ENCODE peak calls at places on chromosome 7, in ten cellular contexts. D, S, K, X, V, I, H, B, U and P are unnamed samples.

GRCh38 chr7:74502216-74502891 is 48.6 kb downstream of the GTF2IRD1 start:
- DNase-seq in B (no peak), D (no peak), X (no peak), I (no peak), H (no peak), K (no peak), S (peak), U (no peak), V (peak), P (no peak)

GRCh38 chr7:37942934-37943610 is 22.6 kb downstream of the EPDR1 start:
- DNase-seq in V (peak), D (no peak), I (no peak), U (peak), K (peak), H (no peak), B (no peak), S (no peak), X (peak), P (no peak)

GRCh38 chr7:31778296-31778695 is 91.3 kb downstream of the PPP1R17 start:
- DNase-seq in U (no peak), K (no peak), H (no peak), S (no peak), V (no peak), D (no peak), X (no peak), I (no peak), B (no peak), P (no peak)

GRCh38 chr7:2853147-2853546 is 9.0 kb upstream of the GNA12 start:
- DNase-seq in B (no peak), D (no peak), K (peak), V (no peak), X (peak), I (no peak), S (peak), U (peak), H (no peak), P (no peak)

GRCh38 chr7:157043745-157044144 is 33.3 kb upstream of the MNX1 start:
- DNase-seq in H (no peak), K (peak), D (no peak), I (no peak), S (peak), X (peak), V (no peak), U (peak), B (no peak), P (no peak)

GRCh38 chr7:124276005-124276606 is 243.2 kb upstream of the TMEM229A start:
- DNase-seq in B (peak), X (peak), V (no peak), H (no peak), K (peak), U (peak), I (no peak), S (no peak), D (no peak), P (no peak)

GRCh38 chr7:78141533-78142281 is 343.1 kb downstream of the PHTF2 start:
- DNase-seq in X (peak), D (peak), I (no peak), B (no peak), K (peak), H (no peak), S (peak), U (peak), V (peak), P (no peak)

GRCh38 chr7:109611656-109612055 is 1042.0 kb downstream of the DNAJB9 start:
- DNase-seq in B (no peak), V (no peak), K (no peak), S (no peak), D (no peak), H (no peak), X (no peak), U (no peak), I (no peak), P (no peak)

GRCh38 chr7:130369110-130369711 is 11.1 kb upstream of the CPA1 start:
- DNase-seq in I (no peak), X (peak), K (peak), V (no peak), U (peak), S (peak), D (peak), B (no peak), H (no peak), P (no peak)

GRCh38 chr7:146106319-146106718 is 10.3 kb upstream of the CNTNAP2 start:
- DNase-seq in D (no peak), X (no peak), K (no peak), H (no peak), I (no peak), S (no peak), V (no peak), U (no peak), B (no peak), P (no peak)

GRCh38 chr7:94245500-94245899 is 149.2 kb upstream of the COL1A2 start:
- DNase-seq in I (no peak), S (no peak), U (no peak), B (no peak), H (no peak), K (no peak), V (no peak), X (no peak), D (no peak), P (no peak)

GRCh38 chr7:136666110-136666509 is 202.3 kb upstream of the CHRM2 start:
- DNase-seq in K (no peak), H (no peak), X (no peak), S (no peak), D (no peak), V (no peak), I (no peak), B (no peak), U (no peak), P (no peak)

GRCh38 chr7:111752022-111752582 is 189.8 kb upstream of the IMMP2L start:
- DNase-seq in H (peak), U (peak), B (peak), K (peak), I (no peak), S (peak), V (no peak), D (peak), X (peak), P (peak)

GRCh38 chr7:69489533-69489932 is 108.7 kb upstream of the AUTS2 start:
- DNase-seq in U (no peak), H (no peak), S (no peak), K (no peak), D (no peak), V (no peak), I (no peak), B (no peak), X (no peak), P (no peak)

GRCh38 chr7:119341822-119342221 is 931.2 kb upstream of the KCND2 start:
- DNase-seq in D (no peak), B (no peak), H (no peak), U (no peak), X (no peak), V (no peak), K (no peak), I (no peak), S (no peak), P (no peak)

GRCh38 chr7:8442814-8443304 is 9.4 kb downstream of the NXPH1 start:
- DNase-seq in B (no peak), I (peak), V (no peak), U (peak), K (peak), X (peak), S (peak), D (no peak), H (peak), P (no peak)

GRCh38 chr7:149454750-149455149 is 6.1 kb downstream of the ZNF777 start:
- DNase-seq in U (no peak), B (no peak), X (no peak), K (no peak), D (no peak), I (no peak), H (no peak), V (no peak), S (no peak), P (no peak)

GRCh38 chr7:116630932-116631449 is 41.0 kb upstream of the MET start:
- DNase-seq in D (peak), S (peak), K (peak), X (peak), H (no peak), B (peak), V (peak), I (peak), U (peak), P (peak)

GRCh38 chr7:46996972-46997371 is 584.9 kb downstream of the TNS3 start:
- DNase-seq in B (no peak), X (no peak), U (no peak), I (no peak), K (no peak), H (no peak), D (no peak), S (no peak), V (no peak), P (no peak)

GRCh38 chr7:75758491-75758890 is 13.5 kb downstream of the CCL26 start:
- DNase-seq in X (peak), B (no peak), S (no peak), U (peak), D (no peak), I (no peak), H (no peak), V (no peak), K (no peak), P (no peak)

GRCh38 chr7:31887006-31887405 is 183.2 kb downstream of the PDE1C start:
- DNase-seq in I (no peak), D (no peak), B (no peak), U (no peak), V (peak), K (no peak), S (no peak), H (no peak), X (no peak), P (no peak)

GRCh38 chr7:23593706-23594105 is 3.5 kb upstream of the CCDC126 start:
- DNase-seq in X (no peak), K (no peak), U (no peak), I (peak), D (no peak), S (no peak), H (no peak), V (no peak), B (no peak), P (no peak)

GRCh38 chr7:17367502-17367901 is 69.0 kb downstream of the AHR start:
- DNase-seq in S (peak), D (no peak), I (no peak), U (peak), K (no peak), X (no peak), V (no peak), H (no peak), B (no peak), P (no peak)

GRCh38 chr7:130142654-130143333 is 62.4 kb downstream of the TMEM209 start:
- DNase-seq in I (no peak), B (no peak), S (no peak), D (no peak), X (no peak), V (no peak), U (no peak), K (no peak), H (no peak), P (no peak)

GRCh38 chr7:159237022-159237421 is 92.4 kb upstream of the VIPR2 start:
- DNase-seq in U (no peak), S (no peak), B (no peak), D (no peak), K (no peak), X (no peak), I (no peak), H (no peak), V (no peak), P (no peak)

GRCh38 chr7:31811650-31812461 is 124.8 kb downstream of the PPP1R17 start:
- DNase-seq in B (peak), X (peak), I (peak), H (no peak), K (peak), S (peak), U (peak), V (no peak), D (no peak), P (peak)

GRCh38 chr7:148626828-148627227 is 36.3 kb downstream of the C7orf33 start:
- DNase-seq in K (no peak), I (no peak), V (no peak), S (no peak), X (no peak), D (no peak), H (no peak), B (no peak), U (no peak), P (no peak)

GRCh38 chr7:28988818-28989595 is 30.9 kb upstream of the TRIL start:
- DNase-seq in I (no peak), D (peak), H (no peak), S (peak), K (peak), V (peak), X (peak), B (peak), U (peak), P (no peak)

GRCh38 chr7:111953611-111954010 is 252.6 kb downstream of the DOCK4 start:
- DNase-seq in V (no peak), I (no peak), S (no peak), K (peak), B (peak), X (peak), D (peak), U (peak), H (no peak), P (no peak)

GRCh38 chr7:25103766-25104165 is 21.3 kb downstream of the CYCS start:
- DNase-seq in X (no peak), B (no peak), K (no peak), V (no peak), U (no peak), H (no peak), D (no peak), I (no peak), S (no peak), P (no peak)

GRCh38 chr7:50342616-50343114 is 38.1 kb downstream of the IKZF1 start:
- DNase-seq in S (no peak), X (no peak), I (no peak), B (no peak), V (no peak), U (no peak), D (no peak), K (peak), H (no peak), P (no peak)

GRCh38 chr7:1064581-1064980 is 20.2 kb downstream of the GPR146 start:
- DNase-seq in X (no peak), V (no peak), U (no peak), K (no peak), B (no peak), S (no peak), H (no peak), D (no peak), I (no peak), P (no peak)

GRCh38 chr7:57403601-57404342 is 46.2 kb upstream of the ZNF716 start:
- DNase-seq in K (no peak), B (peak), X (no peak), D (no peak), I (no peak), U (no peak), S (no peak), V (no peak), H (no peak), P (no peak)

GRCh38 chr7:24337180-24337579 is 53.2 kb downstream of the NPY start:
- DNase-seq in I (no peak), X (no peak), B (no peak), D (no peak), K (no peak), S (no peak), U (no peak), V (no peak), H (no peak), P (no peak)

GRCh38 chr7:35549781-35550180 is 145.2 kb downstream of the HERPUD2 start:
- DNase-seq in D (no peak), X (no peak), H (no peak), S (no peak), U (no peak), I (no peak), K (no peak), B (no peak), V (no peak), P (no peak)

DNA sequence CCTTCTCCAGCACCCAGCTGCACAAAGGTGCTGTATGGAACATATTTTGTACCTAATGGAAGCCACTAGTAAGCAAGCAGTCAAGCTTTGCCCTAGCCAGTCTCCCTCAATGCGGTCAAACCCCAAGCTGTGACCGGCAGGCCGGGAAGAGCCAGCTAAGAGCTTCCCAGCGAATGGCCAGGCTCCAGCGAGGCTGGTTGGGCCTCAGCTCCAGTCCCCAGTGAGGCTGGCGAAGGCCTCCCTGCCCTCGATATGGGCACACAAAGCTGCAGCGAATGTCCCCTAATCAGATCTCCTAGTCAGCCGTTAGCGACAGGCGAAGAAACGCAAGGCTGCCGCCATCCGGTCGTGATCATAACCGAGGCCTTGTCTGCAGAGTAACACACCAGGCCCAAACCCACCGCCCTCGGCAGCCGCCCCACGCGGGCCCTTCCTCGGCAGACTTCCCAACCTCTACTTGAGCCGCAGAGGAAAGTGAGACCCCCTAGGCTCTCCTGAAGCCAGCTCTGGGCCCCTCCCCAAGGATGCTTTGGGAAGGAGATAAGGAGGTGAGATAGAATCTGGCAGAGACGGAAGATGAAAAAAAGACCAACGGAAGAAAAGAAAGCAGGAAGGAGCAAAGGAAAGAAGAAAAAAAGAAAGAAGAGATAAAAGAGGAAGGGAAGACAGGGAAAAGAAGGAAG is 3.1 kb upstream of the HOXA9 start:
- DNase-seq in U (peak), B (peak), D (peak), S (peak), X (no peak), K (no peak), H (no peak), I (no peak), V (no peak), P (peak)
- TF ChIP-seq CTCF in U (no peak), B (peak), D (peak), S (peak), X (no peak), K (no peak), H (no peak), I (no peak), V (no peak), P (no peak)

GRCh38 chr7:66013938-66014337 is 31.9 kb upstream of the GUSB start:
- DNase-seq in H (no peak), B (peak), U (peak), X (peak), D (peak), I (no peak), K (peak), S (peak), V (peak), P (no peak)
- TF ChIP-seq CTCF in H (no peak), B (peak), U (peak), X (peak), D (peak), I (peak), K (peak), S (peak), V (peak), P (no peak)

DNA sequence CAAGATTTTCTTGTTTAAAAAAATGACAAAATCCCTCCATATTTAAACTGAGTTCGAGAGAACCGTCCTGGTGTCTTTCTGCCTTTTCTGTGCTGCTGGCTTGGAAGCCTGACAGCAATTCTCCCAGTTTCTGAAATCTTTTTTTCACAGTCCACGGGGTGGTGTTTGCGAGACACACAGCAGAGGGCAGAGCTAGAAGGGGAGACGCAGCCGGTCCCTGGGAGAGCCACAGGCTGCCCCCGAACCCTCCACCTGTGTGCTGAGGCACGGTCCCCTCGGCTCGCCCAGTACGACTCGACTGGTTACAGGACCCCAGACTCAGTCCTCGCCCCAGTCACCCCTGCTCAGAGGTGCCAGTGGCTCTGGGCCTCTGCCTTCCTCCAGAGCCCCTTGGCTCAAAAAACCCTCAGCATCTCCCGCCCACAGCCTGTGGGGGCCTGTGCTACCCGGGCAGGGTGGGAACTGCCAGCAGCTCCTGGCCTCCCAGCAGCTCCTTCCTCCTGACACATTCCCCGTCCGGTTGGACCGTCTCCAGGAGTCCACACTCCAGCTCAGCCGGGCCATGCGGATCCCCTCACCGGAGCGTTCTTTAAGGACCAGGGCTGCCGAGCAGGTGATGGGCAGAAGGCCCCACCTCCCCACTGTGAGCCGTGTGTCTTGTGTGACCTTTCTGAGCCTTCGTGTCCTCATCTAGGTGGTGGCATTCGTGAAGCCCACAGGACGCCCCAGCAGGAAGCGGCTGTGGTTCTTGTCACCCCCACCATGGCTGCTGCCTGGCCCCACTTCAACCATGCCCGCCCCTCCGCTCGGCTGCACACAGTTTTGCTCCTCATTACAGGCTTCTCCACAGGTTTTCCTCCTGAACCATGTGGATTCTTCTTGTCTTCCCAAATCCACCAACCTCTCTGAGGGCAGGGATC is 52.3 kb upstream of the EN2 start:
- DNase-seq in X (no peak), V (no peak), K (no peak), B (peak), S (no peak), D (no peak), H (no peak), U (no peak), I (no peak), P (no peak)
- TF ChIP-seq CTCF in X (no peak), V (no peak), K (no peak), B (peak), S (no peak), D (peak), H (no peak), U (peak), I (no peak), P (no peak)

DNA sequence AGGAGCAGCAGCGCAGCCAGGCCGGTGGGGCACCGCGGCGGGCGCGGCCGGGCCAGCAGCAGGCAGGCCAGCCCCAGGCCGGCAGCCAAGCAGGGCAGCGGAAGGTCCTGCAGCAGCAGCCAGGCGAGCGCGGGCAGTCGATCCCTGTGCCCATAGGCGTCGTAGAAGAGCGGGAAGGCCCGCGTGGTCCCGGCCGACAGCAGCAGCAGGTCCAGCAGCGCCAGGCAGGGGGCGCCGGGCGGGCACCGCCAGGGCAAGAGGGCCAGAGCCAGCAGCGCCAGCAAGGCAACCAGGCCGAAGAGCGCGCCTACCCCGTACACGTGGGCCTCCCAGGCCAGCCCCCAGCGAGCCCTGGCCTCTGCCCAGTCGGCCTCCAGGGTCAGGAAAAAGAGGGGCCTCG is 8.4 kb upstream of the RBM28 start:
- DNase-seq in V (no peak), U (peak), I (no peak), S (peak), K (peak), H (peak), X (peak), D (no peak), B (no peak), P (peak)
- TF ChIP-seq CTCF in V (peak), U (peak), I (no peak), S (peak), K (peak), H (peak), X (peak), D (peak), B (no peak), P (peak)

GRCh38 chr7:151351027-151351426 is 9.4 kb downstream of the NUB1 start:
- DNase-seq in D (no peak), B (no peak), K (no peak), V (no peak), I (peak), H (peak), S (no peak), U (no peak), X (no peak), P (no peak)
- TF ChIP-seq CTCF in D (no peak), B (peak), K (no peak), V (no peak), I (peak), H (no peak), S (no peak), U (no peak), X (no peak), P (no peak)

GRCh38 chr7:21383217-21383832 is 44.6 kb upstream of the SP4 start:
- DNase-seq in U (no peak), D (no peak), K (no peak), H (no peak), B (no peak), V (no peak), I (peak), S (no peak), X (no peak), P (no peak)
- TF ChIP-seq CTCF in U (no peak), D (no peak), K (no peak), H (no peak), B (no peak), V (no peak), I (no peak), S (no peak), X (no peak), P (no peak)

DNA sequence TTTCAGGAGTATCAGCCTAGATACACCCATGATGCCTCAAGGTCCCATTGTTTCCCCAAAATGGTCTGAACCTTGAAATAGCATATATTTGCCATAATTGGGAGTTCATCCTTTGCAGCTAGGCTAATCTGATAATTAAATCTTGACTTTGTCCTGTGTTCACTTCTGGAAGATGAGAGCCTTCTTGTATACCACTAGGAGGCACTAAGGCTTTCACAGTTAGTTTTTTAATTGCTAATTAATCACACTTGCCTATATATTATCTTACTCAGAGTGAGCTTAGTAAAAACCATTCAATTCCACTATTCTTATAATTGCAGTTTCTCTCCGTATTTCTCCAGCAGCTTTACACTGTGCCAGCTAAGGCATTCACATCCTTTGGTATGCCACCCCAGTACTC is 48.7 kb upstream of the MAGI2 start:
- DNase-seq in H (no peak), I (no peak), X (no peak), K (no peak), D (no peak), S (no peak), V (no peak), U (peak), B (peak), P (no peak)
- TF ChIP-seq CTCF in H (no peak), I (no peak), X (no peak), K (peak), D (peak), S (no peak), V (no peak), U (no peak), B (peak), P (no peak)